ENCODE peak calls at places on chromosomes 7 and 10, in four cellular contexts. F, R, J and N are unnamed samples. For H3K4me1 and H3K36me3, the result is how much of the 10 kb centered on the place peaks cover.

GRCh38 chr7:151439855-151440798 is at the start of gene CRYGN:
- DNase-seq in J (peak), F (no peak), R (no peak), N (no peak)

GRCh38 chr7:87479951-87480350 is 4.5 kb upstream of the ABCB4 start:
- DNase-seq in R (peak), F (no peak), J (no peak), N (no peak)

GRCh38 chr10:36475746-36476145 is 649.7 kb upstream of the ANKRD30A start:
- DNase-seq in F (no peak), J (no peak), R (no peak), N (no peak)

GRCh38 chr10:28558923-28559508 is 26.1 kb downstream of the WAC start:
- DNase-seq in J (peak), F (no peak), R (no peak), N (no peak)

GRCh38 chr10:86960003-86960862 is 1.8 kb downstream of the SNCG start:
- DNase-seq in J (peak), R (peak), F (peak), N (peak)

GRCh38 chr7:151796871-151797270 is 80.0 kb downstream of the PRKAG2 start:
- DNase-seq in J (no peak), F (no peak), R (no peak), N (no peak)

GRCh38 chr10:7525314-7526016 is 114.6 kb upstream of the SFMBT2 start:
- DNase-seq in R (peak), F (peak), J (peak), N (peak)

GRCh38 chr10:69468771-69469129 is 17.5 kb downstream of the TSPAN15 start:
- DNase-seq in J (no peak), F (no peak), R (no peak), N (no peak)

GRCh38 chr7:84700563-84701370 is 486.1 kb downstream of the SEMA3D start:
- DNase-seq in F (no peak), R (peak), J (no peak), N (no peak)

GRCh38 chr10:100333821-100334469 is 3.9 kb upstream of the PKD2L1 start:
- DNase-seq in R (no peak), F (no peak), J (no peak), N (no peak)

GRCh38 chr10:86388119-86388704 is 21.6 kb upstream of the GRID1 start:
- DNase-seq in R (no peak), J (no peak), F (no peak), N (peak)

GRCh38 chr10:58638406-58638805 is 125.7 kb downstream of the BICC1 start:
- DNase-seq in F (no peak), J (no peak), R (peak), N (no peak)

GRCh38 chr7:123783820-123784219 is 35.0 kb upstream of the WASL start:
- DNase-seq in J (no peak), R (no peak), F (no peak), N (no peak)

GRCh38 chr10:132898391-132899053 is 43.8 kb downstream of the CFAP46 start:
- DNase-seq in J (no peak), R (no peak), F (peak), N (peak)

GRCh38 chr7:30750010-30750409 is 1.9 kb upstream of the INMT start:
- DNase-seq in R (no peak), J (no peak), F (no peak), N (no peak)
- H3K4me1 ChIP-seq in R (under half), J (under half), F (under half), N (under half)

GRCh38 chr7:50988465-50988864 is 205.8 kb upstream of the GRB10 start:
- DNase-seq in F (no peak), J (peak), R (no peak), N (no peak)

GRCh38 chr7:50978633-50979215 is 196.0 kb upstream of the GRB10 start:
- DNase-seq in F (no peak), J (peak), R (peak), N (no peak)

GRCh38 chr7:50981743-50982142 is 199.0 kb upstream of the GRB10 start:
- DNase-seq in J (no peak), R (no peak), F (no peak), N (no peak)

DNA sequence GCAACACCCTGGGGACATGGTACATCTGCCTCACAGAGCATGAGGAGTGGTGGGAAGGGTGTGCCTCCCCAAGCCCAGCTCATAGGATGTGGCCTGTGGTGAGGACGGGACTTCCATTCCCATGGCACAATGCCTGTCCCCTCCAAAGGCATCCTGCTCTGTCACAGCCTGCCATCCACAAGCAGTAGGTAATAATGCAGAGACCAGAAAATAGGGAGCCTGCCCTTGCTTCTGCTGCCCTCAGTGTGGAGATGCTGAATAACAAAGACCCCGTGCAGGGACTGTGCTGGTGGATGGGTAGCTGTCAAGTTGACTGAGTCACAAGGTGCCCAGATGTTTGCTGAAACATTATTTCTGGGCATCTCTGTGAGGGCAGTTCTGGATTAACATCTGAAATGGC is 199.9 kb upstream of the GRB10 start:
- DNase-seq in F (no peak), R (no peak), J (peak), N (no peak)
- TF ChIP-seq CTCF in F (no peak), R (no peak), J (peak), N (no peak)

GRCh38 chr7:120735791-120736190 is 122.2 kb downstream of the TSPAN12 start:
- DNase-seq in J (no peak), F (no peak), R (peak), N (no peak)

GRCh38 chr7:120740348-120740747 is 117.6 kb downstream of the TSPAN12 start:
- DNase-seq in R (peak), J (no peak), F (no peak), N (no peak)

GRCh38 chr7:120742370-120742769 is 115.6 kb downstream of the TSPAN12 start:
- DNase-seq in R (no peak), F (no peak), J (peak), N (no peak)

GRCh38 chr7:120741371-120742042 is 116.4 kb downstream of the TSPAN12 start:
- DNase-seq in F (no peak), J (no peak), R (no peak), N (no peak)

GRCh38 chr7:120738816-120739215 is 119.1 kb downstream of the TSPAN12 start:
- DNase-seq in F (no peak), R (no peak), J (no peak), N (no peak)
- H3K36me3 ChIP-seq in F (under half), R (under half), J (under half), N (under half)

DNA sequence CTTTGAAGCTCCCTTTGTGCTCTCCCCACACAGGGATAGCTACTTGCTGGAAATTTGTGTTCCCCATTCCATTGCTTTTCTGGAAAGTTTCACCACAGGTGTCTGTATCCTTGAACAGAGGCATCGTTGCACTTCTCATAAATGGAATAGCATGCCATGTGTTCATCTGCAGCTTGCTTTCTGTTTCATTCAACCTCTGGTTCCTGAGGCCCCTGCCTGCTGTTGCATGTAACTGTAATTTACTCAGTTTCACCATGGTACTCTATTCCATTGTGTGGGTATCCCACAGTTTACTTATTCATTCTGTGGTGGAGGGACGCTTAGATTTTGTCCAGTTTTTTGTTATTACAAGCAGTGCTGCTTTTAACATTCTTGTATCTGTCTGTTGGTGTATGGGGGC is 32.0 kb downstream of the EEPD1 start:
- DNase-seq in J (no peak), R (no peak), F (no peak), N (no peak)
- H3K4me1 ChIP-seq in J (under half), R (under half), F (under half), N (under half)

DNA sequence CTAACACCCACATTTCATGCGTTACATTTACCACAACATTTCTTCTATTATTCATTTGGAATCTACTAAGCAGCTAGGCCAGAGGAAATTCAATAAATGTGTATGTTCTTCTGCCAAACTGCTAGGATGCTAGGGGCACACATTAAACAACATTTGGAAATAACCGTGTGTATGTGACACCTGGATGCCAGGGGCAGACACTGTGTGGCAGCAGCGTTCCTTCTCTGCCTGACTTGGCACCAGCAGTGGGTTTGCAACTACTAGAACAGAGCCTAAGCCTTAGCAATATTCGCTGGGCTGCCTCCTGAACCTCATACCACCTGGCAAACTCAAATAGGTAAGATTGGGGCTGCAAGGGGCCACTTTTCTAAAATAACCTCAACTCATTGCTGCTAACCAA is 182.1 kb downstream of the CHCHD3 start:
- DNase-seq in F (no peak), J (no peak), R (no peak), N (no peak)
- TF ChIP-seq CTCF in F (no peak), J (peak), R (no peak), N (no peak)

DNA sequence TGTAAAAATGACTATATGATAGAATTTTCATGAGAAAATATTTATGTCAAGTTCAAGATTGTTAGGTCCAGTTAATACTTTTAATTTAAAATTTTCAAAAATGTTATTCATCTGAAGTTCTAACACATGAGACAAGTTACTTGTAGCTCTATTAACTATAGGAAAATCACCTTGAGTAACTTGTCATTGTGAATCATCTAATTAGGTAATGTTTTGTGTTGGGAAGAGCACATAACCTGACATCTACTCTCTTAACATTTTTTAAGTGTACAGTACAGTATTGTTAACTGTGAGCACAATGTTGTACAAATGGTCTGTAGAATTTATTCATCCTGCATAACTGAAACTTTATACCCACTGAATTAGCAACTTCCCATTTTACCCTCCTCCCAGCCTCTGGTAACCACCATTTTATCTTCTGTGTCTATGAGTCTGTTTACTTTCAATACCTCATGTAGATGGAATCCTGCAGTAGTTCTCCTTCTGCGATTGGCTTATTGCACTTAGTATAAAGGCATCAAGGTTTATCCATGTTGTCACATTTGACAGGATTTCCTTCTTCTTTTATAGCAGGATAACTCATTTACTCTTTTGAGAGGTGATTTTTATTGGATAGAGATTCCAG is 54.6 kb downstream of the ARL4A start:
- DNase-seq in J (no peak), R (peak), F (no peak), N (no peak)
- H3K36me3 ChIP-seq in J (under half), R (under half), F (under half), N (under half)

DNA sequence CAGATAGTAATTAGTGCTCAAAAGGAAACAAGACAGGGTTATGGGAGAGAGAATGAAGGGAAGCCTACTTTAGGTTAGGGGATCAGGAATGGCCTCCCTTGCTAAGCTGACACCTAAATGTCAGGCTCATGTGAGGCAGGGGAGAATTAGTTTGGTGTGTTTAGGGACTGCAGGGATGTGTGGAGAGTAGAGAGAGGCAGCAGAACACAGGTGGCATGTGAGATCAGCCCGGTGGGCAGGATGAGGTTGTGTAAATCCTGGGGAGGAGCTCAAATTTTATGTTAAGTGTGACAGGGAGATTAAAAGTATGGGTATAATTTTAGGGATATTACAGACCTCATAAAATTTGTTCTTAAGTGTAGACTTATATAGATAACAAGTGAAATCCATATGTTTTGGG is 56.2 kb upstream of the ZNF438 start:
- DNase-seq in R (no peak), J (peak), F (no peak), N (no peak)
- H3K4me1 ChIP-seq in R (under half), J (under half), F (under half), N (under half)

DNA sequence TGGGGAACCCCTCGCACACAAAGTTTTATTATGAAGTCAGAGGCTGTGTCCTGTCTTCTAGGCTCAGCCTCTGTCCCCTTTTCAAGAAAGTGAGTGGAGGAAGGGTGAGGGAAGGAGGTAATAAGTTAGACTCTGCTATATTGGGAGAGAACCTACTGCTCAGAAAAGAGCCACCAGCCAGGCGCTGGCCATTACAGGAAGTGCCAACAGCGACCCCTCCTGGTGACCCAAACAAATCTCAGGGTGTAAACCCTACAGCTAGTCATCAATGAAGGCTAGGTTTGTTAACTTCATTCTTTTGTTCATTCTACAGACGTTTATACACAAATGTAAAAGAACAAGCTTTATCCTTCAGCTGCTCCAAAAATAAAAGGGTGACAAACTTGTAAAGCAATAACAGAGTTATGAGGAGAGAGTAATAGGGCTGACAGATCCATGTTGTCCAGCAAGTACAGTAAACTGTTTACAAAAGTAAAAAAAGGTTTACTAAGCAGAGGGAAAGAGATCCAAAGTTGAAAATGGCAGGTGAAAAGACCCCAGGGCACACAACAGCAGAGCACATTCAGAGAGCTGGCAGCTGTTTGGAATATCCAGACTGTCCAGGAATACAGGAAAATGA is 82.7 kb downstream of the FAM204A start:
- DNase-seq in R (no peak), F (no peak), J (peak), N (no peak)
- TF ChIP-seq CTCF in R (peak), F (peak), J (peak), N (peak)

DNA sequence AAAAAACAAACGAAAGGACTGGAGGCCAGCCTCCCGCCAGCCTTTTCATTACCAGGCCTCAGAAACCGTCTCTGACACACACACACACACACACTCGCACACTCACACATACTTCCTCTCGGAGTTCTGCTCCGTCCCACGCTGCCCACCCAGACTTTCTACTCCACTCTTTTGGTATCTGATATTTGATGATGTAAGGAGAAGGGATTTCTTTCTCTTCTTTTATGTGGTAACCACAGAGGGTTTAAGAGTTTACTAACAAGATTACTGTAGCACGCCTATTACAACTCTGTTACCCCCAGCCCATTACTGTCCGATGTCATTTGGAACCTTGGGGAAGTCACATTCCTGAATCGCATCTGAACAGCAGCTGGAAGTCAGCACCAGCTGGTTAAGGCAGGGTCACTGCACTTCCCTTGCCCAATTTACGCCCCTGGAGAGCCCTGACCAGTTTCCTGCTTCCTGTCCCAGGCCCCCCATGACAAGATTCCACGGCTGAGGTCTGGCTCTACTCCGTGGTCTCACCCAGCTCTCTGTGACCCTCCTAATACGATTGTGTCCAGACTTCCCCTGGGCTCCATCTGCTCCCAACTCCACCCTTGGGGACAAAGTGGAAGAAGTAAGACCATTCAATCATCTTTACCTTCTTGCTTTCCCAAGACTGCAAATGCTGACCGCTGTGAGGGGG is 1.1 kb downstream of the DENND2A start:
- DNase-seq in F (peak), J (peak), R (peak), N (no peak)
- H3K36me3 ChIP-seq in F (under half), J (under half), R (under half), N (under half)

GRCh38 chr7:138370956-138371355 is 89.1 kb upstream of the TRIM24 start:
- DNase-seq in F (no peak), R (no peak), J (no peak), N (no peak)

GRCh38 chr7:138374119-138374693 is 85.9 kb upstream of the TRIM24 start:
- DNase-seq in J (no peak), R (no peak), F (no peak), N (no peak)

DNA sequence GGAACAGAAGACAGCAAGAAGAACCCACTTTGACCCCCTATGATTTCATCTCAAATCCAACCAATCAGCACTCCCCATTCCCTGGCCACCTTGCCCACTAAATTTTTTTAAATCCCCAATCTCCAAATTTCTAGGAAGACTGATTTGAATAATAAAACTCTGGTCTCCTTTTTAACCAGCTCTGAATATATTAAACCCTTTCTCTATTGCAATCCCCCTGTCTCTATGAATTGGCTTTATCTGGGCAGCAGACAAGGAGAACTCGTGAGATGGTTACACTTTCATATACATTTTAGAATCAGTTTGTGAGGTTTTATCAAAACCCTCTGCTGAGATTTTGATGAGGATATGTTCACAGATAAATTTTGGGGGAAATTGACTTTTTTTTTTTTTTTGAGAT is 90.3 kb upstream of the TRIM24 start:
- DNase-seq in R (no peak), J (no peak), F (no peak), N (no peak)
- H3K4me1 ChIP-seq in R (under half), J (under half), F (under half), N (under half)